ENCODE peak calls at places on chromosome 5, in five cellular contexts. One of them, this sample, is unnamed.

GRCh38 chr5:141664733-141665461 is 13.7 kb upstream of the FCHSD1 start:
- DNase-seq in A549: peak; percentile 69
- DNase-seq in GM12878: peak; percentile 31
- DNase-seq in gastrocnemius medialis: peak; percentile 41
- DNase-seq in sigmoid colon: peak; percentile 84
- DNase-seq in this sample: peak; percentile 76

GRCh38 chr5:43294226-43294625 is 19.0 kb downstream of the HMGCS1 start:
- DNase-seq in A549: no peak
- DNase-seq in GM12878: no peak
- DNase-seq in gastrocnemius medialis: no peak
- DNase-seq in sigmoid colon: no peak
- DNase-seq in this sample: no peak

GRCh38 chr5:10632110-10632903 is 68.4 kb downstream of the ANKRD33B start:
- DNase-seq in A549: no peak
- DNase-seq in GM12878: peak; percentile 92
- DNase-seq in gastrocnemius medialis: no peak
- DNase-seq in sigmoid colon: peak; percentile 50
- DNase-seq in this sample: no peak

GRCh38 chr5:109352024-109352423 is 57.8 kb downstream of the PJA2 start:
- DNase-seq in A549: no peak
- DNase-seq in GM12878: no peak
- DNase-seq in gastrocnemius medialis: no peak
- DNase-seq in sigmoid colon: no peak
- DNase-seq in this sample: no peak

GRCh38 chr5:81842795-81843377 is 92.0 kb upstream of the SSBP2 start:
- DNase-seq in A549: no peak
- DNase-seq in GM12878: no peak
- DNase-seq in gastrocnemius medialis: no peak
- DNase-seq in sigmoid colon: no peak
- DNase-seq in this sample: no peak

GRCh38 chr5:75282581-75282980 is 45.9 kb upstream of the ANKRD31 start:
- DNase-seq in A549: no peak
- DNase-seq in GM12878: no peak
- DNase-seq in gastrocnemius medialis: no peak
- DNase-seq in sigmoid colon: no peak
- DNase-seq in this sample: no peak

GRCh38 chr5:128241071-128241695 is 157.6 kb downstream of the SLC12A2 start:
- DNase-seq in A549: no peak
- DNase-seq in GM12878: no peak
- DNase-seq in gastrocnemius medialis: no peak
- DNase-seq in sigmoid colon: no peak
- DNase-seq in this sample: no peak

GRCh38 chr5:154038241-154038603 is 488 bp downstream of the FAM114A2 start:
- DNase-seq in A549: no peak
- DNase-seq in GM12878: no peak
- DNase-seq in gastrocnemius medialis: peak; percentile 2
- DNase-seq in sigmoid colon: no peak
- DNase-seq in this sample: no peak

GRCh38 chr5:150320048-150320555 is 17.4 kb upstream of the ARSI start:
- DNase-seq in A549: peak; percentile 68
- DNase-seq in GM12878: no peak
- DNase-seq in gastrocnemius medialis: peak; percentile 71
- DNase-seq in sigmoid colon: peak; percentile 95
- DNase-seq in this sample: peak; percentile 54

DNA sequence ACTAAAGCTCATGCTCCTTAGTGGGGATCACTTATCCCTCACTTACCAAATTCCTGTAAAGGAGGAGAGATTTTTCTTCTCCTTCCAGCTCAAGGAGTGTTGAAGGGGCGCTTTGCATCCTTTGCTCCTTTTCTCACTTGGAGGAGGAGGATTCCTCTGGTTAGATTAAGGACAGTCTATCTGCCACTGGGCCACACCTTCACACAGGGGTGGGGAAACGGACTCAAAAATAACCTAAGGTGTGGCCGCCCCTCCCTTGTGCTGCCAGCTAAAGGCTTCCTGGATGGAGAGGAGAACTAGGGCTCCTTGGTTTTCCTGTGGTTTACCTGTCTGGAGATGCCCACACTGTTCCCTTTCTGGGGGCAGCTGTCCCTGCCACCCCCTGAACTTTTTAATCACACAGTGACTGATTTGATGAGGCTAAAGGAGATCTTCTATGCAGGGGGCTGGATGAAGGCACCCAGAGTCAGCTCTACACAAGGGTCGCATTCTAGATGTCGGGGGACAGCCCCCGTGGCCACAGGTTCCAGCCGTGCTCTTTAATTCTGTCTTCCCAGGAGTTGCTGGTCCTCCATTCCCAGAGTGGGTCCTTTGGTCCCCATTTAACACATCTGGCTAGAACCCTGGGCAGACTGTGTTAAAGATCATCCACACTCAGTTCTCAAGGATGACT is 14.4 kb downstream of the GLRX start:
- DNase-seq in A549: no peak
- DNase-seq in GM12878: no peak
- DNase-seq in gastrocnemius medialis: no peak
- DNase-seq in sigmoid colon: no peak
- DNase-seq in this sample: no peak
- H3K4me1 ChIP-seq in A549: peaks cover 69% of the 10 kb centered on the region
- H3K4me1 ChIP-seq in GM12878: peaks cover 29% of the 10 kb centered on the region
- H3K4me1 ChIP-seq in gastrocnemius medialis: peaks cover 49% of the 10 kb centered on the region
- H3K4me1 ChIP-seq in sigmoid colon: no peaks in the 10 kb centered on the region
- H3K4me1 ChIP-seq in this sample: peaks cover 65% of the 10 kb centered on the region

DNA sequence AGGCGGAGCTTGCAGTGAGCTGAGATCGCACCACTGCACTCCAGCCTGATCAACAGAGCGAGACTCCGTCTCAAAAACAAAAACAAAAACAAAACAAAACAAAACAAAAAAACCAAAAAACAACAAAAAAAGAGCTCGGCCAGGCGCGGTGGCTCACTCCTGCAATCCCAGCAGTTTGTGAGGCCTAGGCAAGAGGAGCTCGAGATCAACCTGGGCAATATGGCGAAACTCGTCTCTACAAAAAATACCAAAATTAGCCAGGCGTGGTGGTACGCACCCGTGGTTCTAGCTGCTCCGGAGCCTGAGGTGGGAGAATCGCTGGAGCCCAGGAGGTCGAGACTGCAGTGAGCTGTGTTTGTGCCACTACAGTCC is 20.2 kb downstream of the TRIM7 start:
- DNase-seq in A549: peak; percentile 60
- DNase-seq in GM12878: no peak
- DNase-seq in gastrocnemius medialis: no peak
- DNase-seq in sigmoid colon: no peak
- DNase-seq in this sample: no peak
- H3K4me3 ChIP-seq in A549: peak overlapping the region; percentile 49
- H3K4me3 ChIP-seq in GM12878: peak overlapping the region; percentile 57
- H3K4me3 ChIP-seq in gastrocnemius medialis: peak overlapping the region; percentile 47
- H3K4me3 ChIP-seq in sigmoid colon: peak overlapping the region; percentile 51
- H3K4me3 ChIP-seq in this sample: peak overlapping the region; percentile 67

DNA sequence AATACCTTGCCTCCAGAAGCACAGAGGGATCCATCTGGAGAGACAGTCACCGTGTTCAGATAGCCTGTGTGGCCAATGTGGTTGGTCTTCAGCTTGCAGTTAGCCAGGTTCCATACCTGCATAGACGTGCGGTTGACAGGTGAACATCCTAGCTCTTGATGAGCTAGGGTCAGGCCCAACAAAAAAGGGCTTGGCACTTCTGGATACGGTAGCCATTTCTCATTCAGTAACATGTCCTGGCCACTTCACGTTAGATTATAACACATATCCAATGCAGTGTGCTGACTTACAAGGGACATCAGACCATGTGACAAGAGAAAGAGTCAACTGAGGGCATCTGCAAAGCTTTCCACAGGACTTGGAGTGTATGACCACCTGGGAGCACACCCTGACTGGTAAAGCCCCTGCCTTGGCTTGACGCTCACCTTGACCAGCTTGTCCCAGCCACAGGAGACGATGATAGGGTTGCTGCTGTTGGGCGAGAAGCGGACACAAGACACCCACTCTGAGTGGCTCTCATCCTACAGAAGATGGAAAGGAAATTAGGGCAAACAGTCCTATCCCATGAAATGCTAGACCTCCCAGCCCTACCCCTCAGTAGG is 4.5 kb downstream of the RACK1 start:
- DNase-seq in A549: no peak
- DNase-seq in GM12878: no peak
- DNase-seq in gastrocnemius medialis: no peak
- DNase-seq in sigmoid colon: peak; percentile 57
- DNase-seq in this sample: no peak
- TF ChIP-seq POLR2A in A549: no peak
- TF ChIP-seq POLR2A in GM12878: peak; percentile 48
- TF ChIP-seq POLR2A in gastrocnemius medialis: no peak
- TF ChIP-seq POLR2A in sigmoid colon: no peak
- TF ChIP-seq POLR2A in this sample: no peak

GRCh38 chr5:79119486-79119885 is 7.9 kb downstream of the BHMT start:
- DNase-seq in A549: no peak
- DNase-seq in GM12878: no peak
- DNase-seq in gastrocnemius medialis: no peak
- DNase-seq in sigmoid colon: no peak
- DNase-seq in this sample: no peak

GRCh38 chr5:79120221-79120620 is 8.6 kb downstream of the BHMT start:
- DNase-seq in A549: no peak
- DNase-seq in GM12878: no peak
- DNase-seq in gastrocnemius medialis: no peak
- DNase-seq in sigmoid colon: no peak
- DNase-seq in this sample: no peak

GRCh38 chr5:79122963-79123362 is 11.4 kb downstream of the BHMT start:
- DNase-seq in A549: no peak
- DNase-seq in GM12878: no peak
- DNase-seq in gastrocnemius medialis: no peak
- DNase-seq in sigmoid colon: no peak
- DNase-seq in this sample: no peak
- H3K4me1 ChIP-seq in A549: peaks cover 21% of the 10 kb centered on the region
- H3K4me1 ChIP-seq in GM12878: no peaks in the 10 kb centered on the region
- H3K4me1 ChIP-seq in gastrocnemius medialis: no peaks in the 10 kb centered on the region
- H3K4me1 ChIP-seq in sigmoid colon: no peaks in the 10 kb centered on the region
- H3K4me1 ChIP-seq in this sample: no peaks in the 10 kb centered on the region

GRCh38 chr5:88831856-88832255 is 51.1 kb downstream of the MEF2C start:
- DNase-seq in A549: no peak
- DNase-seq in GM12878: no peak
- DNase-seq in gastrocnemius medialis: no peak
- DNase-seq in sigmoid colon: no peak
- DNase-seq in this sample: no peak

GRCh38 chr5:88833371-88834107 is 49.4 kb downstream of the MEF2C start:
- DNase-seq in A549: no peak
- DNase-seq in GM12878: no peak
- DNase-seq in gastrocnemius medialis: no peak
- DNase-seq in sigmoid colon: peak; percentile 84
- DNase-seq in this sample: peak; percentile 79

GRCh38 chr5:88836195-88836838 is 46.7 kb downstream of the MEF2C start:
- DNase-seq in A549: no peak
- DNase-seq in GM12878: no peak
- DNase-seq in gastrocnemius medialis: no peak
- DNase-seq in sigmoid colon: no peak
- DNase-seq in this sample: peak; percentile 60

GRCh38 chr5:88834108-88834462 is 48.9 kb downstream of the MEF2C start:
- DNase-seq in A549: no peak
- DNase-seq in GM12878: no peak
- DNase-seq in gastrocnemius medialis: no peak
- DNase-seq in sigmoid colon: no peak
- DNase-seq in this sample: no peak

DNA sequence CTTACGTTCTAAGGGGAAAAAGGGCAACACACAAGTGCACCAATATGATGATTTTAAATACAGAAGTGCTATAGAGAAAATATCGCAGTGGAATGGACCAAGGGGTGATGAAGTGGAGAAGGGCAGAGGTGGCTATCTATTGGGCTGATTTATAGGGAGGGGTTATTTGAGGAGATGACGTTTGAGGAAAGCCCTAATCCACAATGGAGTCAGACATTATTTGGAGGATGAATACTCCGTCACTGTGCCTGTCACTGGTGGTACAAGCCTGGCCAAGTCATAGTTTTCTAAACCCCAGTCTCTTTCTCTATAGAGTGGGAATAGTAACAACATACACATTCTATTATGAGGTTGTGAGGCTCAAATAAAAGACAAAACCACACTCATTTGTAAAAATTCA is 48.5 kb downstream of the MEF2C start:
- DNase-seq in A549: no peak
- DNase-seq in GM12878: no peak
- DNase-seq in gastrocnemius medialis: no peak
- DNase-seq in sigmoid colon: no peak
- DNase-seq in this sample: no peak
- H3K4me3 ChIP-seq in A549: no peak overlapping the region
- H3K4me3 ChIP-seq in GM12878: peak overlapping the region; percentile 39
- H3K4me3 ChIP-seq in gastrocnemius medialis: no peak overlapping the region
- H3K4me3 ChIP-seq in sigmoid colon: no peak overlapping the region
- H3K4me3 ChIP-seq in this sample: no peak overlapping the region

GRCh38 chr5:95858661-95859326 is 36.3 kb upstream of the GLRX start:
- DNase-seq in A549: peak; percentile 94
- DNase-seq in GM12878: peak; percentile 67
- DNase-seq in gastrocnemius medialis: peak; percentile 88
- DNase-seq in sigmoid colon: peak; percentile 96
- DNase-seq in this sample: peak; percentile 95
- TF ChIP-seq POLR2A in A549: no peak
- TF ChIP-seq POLR2A in GM12878: no peak
- TF ChIP-seq POLR2A in gastrocnemius medialis: peak; percentile 29
- TF ChIP-seq POLR2A in sigmoid colon: no peak
- TF ChIP-seq POLR2A in this sample: peak; percentile 37

GRCh38 chr5:119341452-119342349 is 14.1 kb upstream of the TNFAIP8 start:
- DNase-seq in A549: no peak
- DNase-seq in GM12878: peak; percentile 65
- DNase-seq in gastrocnemius medialis: no peak
- DNase-seq in sigmoid colon: no peak
- DNase-seq in this sample: no peak
- H3K4me1 ChIP-seq in A549: peaks cover 5% of the 10 kb centered on the region
- H3K4me1 ChIP-seq in GM12878: peaks cover 73% of the 10 kb centered on the region
- H3K4me1 ChIP-seq in gastrocnemius medialis: peaks cover 6% of the 10 kb centered on the region
- H3K4me1 ChIP-seq in sigmoid colon: no peaks in the 10 kb centered on the region
- H3K4me1 ChIP-seq in this sample: peaks cover 5% of the 10 kb centered on the region

This sample was measured in heart left ventricle.